ENCODE peak calls at places on chromosomes 13 and 19, in nine cellular contexts. H is neural crest cell; C is CD4-positive, alpha-beta T cell; E is PC-9; T is nephron progenitor cell; Y is Caco-2; A is heart right ventricle; B is progenitor cell of endocrine pancreas; S is cardiac muscle cell. G is an unnamed sample.

GRCh38 chr19:7822910-7823515 is 7.0 kb upstream of the EVI5L start:
- DNase-seq in H (no peak), C (no peak), E (no peak), T (no peak), Y (no peak), A (no peak), B (no peak), S (no peak), G (no peak)

GRCh38 chr19:30385174-30385573 is 13.0 kb downstream of the ZNF536 start:
- DNase-seq in H (no peak), C (no peak), E (no peak), T (no peak), Y (no peak), A (no peak), B (no peak), S (no peak), G (no peak)

GRCh38 chr13:75607447-75607846 is 28.7 kb upstream of the LMO7 start:
- DNase-seq in H (no peak), C (no peak), E (no peak), T (no peak), Y (no peak), A (no peak), B (no peak), S (no peak), G (no peak)

GRCh38 chr19:12954150-12954962 is 2.7 kb downstream of the GADD45GIP1 start:
- DNase-seq in H (no peak), C (no peak), E (no peak), T (no peak), Y (no peak), A (no peak), B (no peak), S (no peak), G (no peak)

GRCh38 chr13:51523082-51523518 is 61.2 kb upstream of the WDFY2 start:
- DNase-seq in H (no peak), C (no peak), E (peak), T (no peak), Y (no peak), A (no peak), B (no peak), S (peak), G (no peak)

GRCh38 chr19:41548954-41549688 is 26.8 kb upstream of the CEACAM21 start:
- DNase-seq in H (peak), C (peak), E (no peak), T (no peak), Y (no peak), A (no peak), B (no peak), S (peak), G (no peak)

GRCh38 chr13:113763961-113764792 is 5.2 kb downstream of the TMEM255B start:
- DNase-seq in H (no peak), C (no peak), E (no peak), T (no peak), Y (no peak), A (no peak), B (no peak), S (no peak), G (no peak)

GRCh38 chr13:107210216-107211010 is 642.5 kb upstream of the ARGLU1 start:
- DNase-seq in H (no peak), C (no peak), E (no peak), T (no peak), Y (no peak), A (no peak), B (no peak), S (peak), G (no peak)

GRCh38 chr19:17415107-17415506 is 4.7 kb upstream of the MVB12A start:
- DNase-seq in H (no peak), C (no peak), E (no peak), T (no peak), Y (no peak), A (no peak), B (no peak), S (peak), G (no peak)

GRCh38 chr19:10408511-10409291 is 5.4 kb upstream of the CDC37 start:
- DNase-seq in H (no peak), C (no peak), E (no peak), T (no peak), Y (no peak), A (no peak), B (no peak), S (no peak), G (peak)

GRCh38 chr19:3161453-3161852 is 17.1 kb upstream of the S1PR4 start:
- DNase-seq in H (no peak), C (no peak), E (no peak), T (no peak), Y (no peak), A (no peak), B (no peak), S (peak), G (no peak)

GRCh38 chr19:15293751-15294505 is 38.4 kb downstream of the BRD4 start:
- DNase-seq in H (no peak), C (no peak), E (no peak), T (no peak), Y (no peak), A (no peak), B (no peak), S (peak), G (no peak)

GRCh38 chr13:19888799-19889198 is 25.4 kb upstream of the ZMYM5 start:
- DNase-seq in H (no peak), C (no peak), E (no peak), T (no peak), Y (no peak), A (no peak), B (no peak), S (peak), G (no peak)

GRCh38 chr13:60226507-60226906 is 62.8 kb upstream of the DIAPH3 start:
- DNase-seq in H (no peak), C (no peak), E (peak), T (peak), Y (peak), A (no peak), B (no peak), S (peak), G (peak)

GRCh38 chr19:15652559-15653278 is 12.0 kb downstream of the CYP4F3 start:
- DNase-seq in H (no peak), C (no peak), E (no peak), T (no peak), Y (no peak), A (no peak), B (no peak), S (no peak), G (no peak)

GRCh38 chr19:50311723-50312635 is 17.2 kb downstream of the KCNC3 start:
- DNase-seq in H (peak), C (no peak), E (no peak), T (peak), Y (peak), A (no peak), B (peak), S (peak), G (peak)

GRCh38 chr13:48920730-48921129 is 55.0 kb upstream of the FNDC3A start:
- DNase-seq in H (no peak), C (no peak), E (no peak), T (no peak), Y (no peak), A (no peak), B (no peak), S (no peak), G (no peak)

GRCh38 chr19:17519967-17520366 is 8.5 kb downstream of the PGLS start:
- DNase-seq in H (no peak), C (no peak), E (no peak), T (no peak), Y (no peak), A (no peak), B (no peak), S (peak), G (no peak)

GRCh38 chr13:95201814-95202521 is 99.3 kb downstream of the ABCC4 start:
- DNase-seq in H (no peak), C (no peak), E (no peak), T (no peak), Y (no peak), A (no peak), B (no peak), S (peak), G (no peak)

GRCh38 chr19:38711726-38712153 is 32.5 kb downstream of the CAPN12 start:
- DNase-seq in H (no peak), C (no peak), E (no peak), T (no peak), Y (no peak), A (peak), B (no peak), S (peak), G (no peak)

GRCh38 chr19:3338541-3339181 is 27.7 kb upstream of the NFIC start:
- DNase-seq in H (no peak), C (peak), E (peak), T (peak), Y (no peak), A (peak), B (no peak), S (no peak), G (no peak)

GRCh38 chr13:33057019-33057785 is 41.0 kb downstream of the KL start:
- DNase-seq in H (no peak), C (no peak), E (no peak), T (no peak), Y (peak), A (no peak), B (no peak), S (peak), G (peak)

GRCh38 chr13:82480415-82480814 is 1401.9 kb downstream of the SLITRK1 start:
- DNase-seq in H (no peak), C (no peak), E (no peak), T (no peak), Y (no peak), A (no peak), B (no peak), S (no peak), G (no peak)

GRCh38 chr13:39684531-39685137 is 29.2 kb downstream of the COG6 start:
- DNase-seq in H (no peak), C (no peak), E (no peak), T (no peak), Y (no peak), A (no peak), B (no peak), S (peak), G (no peak)

GRCh38 chr19:46201413-46202310 is 27.9 kb upstream of the IGFL1 start:
- DNase-seq in H (no peak), C (no peak), E (peak), T (no peak), Y (no peak), A (no peak), B (no peak), S (no peak), G (no peak)

GRCh38 chr13:99614465-99614885 is 113.2 kb downstream of the TM9SF2 start:
- DNase-seq in H (no peak), C (peak), E (no peak), T (no peak), Y (peak), A (no peak), B (no peak), S (peak), G (no peak)

GRCh38 chr13:99620806-99621205 is 119.5 kb downstream of the TM9SF2 start:
- DNase-seq in H (no peak), C (no peak), E (no peak), T (no peak), Y (no peak), A (no peak), B (no peak), S (no peak), G (no peak)

GRCh38 chr13:99619207-99619606 is 117.9 kb downstream of the TM9SF2 start:
- DNase-seq in H (no peak), C (no peak), E (no peak), T (no peak), Y (no peak), A (no peak), B (no peak), S (no peak), G (no peak)

DNA sequence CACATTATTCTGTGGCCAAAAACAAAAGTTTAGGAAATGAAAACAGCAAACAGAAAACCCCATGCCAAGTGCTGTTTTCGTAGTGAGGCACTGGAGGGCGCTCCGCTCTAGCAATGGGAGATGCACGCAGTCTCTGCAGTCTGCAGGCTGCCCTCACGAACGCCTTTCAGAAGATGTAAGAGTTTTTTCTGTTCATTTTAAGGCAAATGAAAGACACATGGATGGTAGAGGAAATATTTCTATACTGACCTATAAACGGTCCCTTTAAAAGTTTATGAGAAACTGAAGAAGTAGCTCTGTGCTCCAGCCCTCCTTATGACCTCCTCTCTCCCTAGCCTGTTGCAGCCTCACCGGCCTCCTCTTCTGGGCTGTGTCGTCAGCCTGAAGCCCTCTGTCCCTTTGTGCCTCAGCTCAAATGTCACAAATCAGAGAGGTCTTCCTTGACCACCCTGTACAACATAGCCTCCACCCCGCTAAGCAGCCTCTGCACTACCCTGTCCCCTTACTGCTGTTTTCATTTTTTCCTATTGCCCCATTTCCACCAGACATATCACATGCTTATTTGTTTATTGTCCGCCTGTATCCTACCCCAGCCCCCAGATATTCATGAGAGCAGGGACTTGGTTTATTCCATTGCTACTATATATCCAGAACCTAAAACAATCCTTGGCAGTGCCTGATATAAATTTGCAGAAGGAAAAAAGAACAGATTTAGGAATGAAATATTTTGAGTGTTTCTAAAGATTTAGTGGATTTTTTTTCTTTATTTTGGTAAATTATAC is 116.4 kb downstream of the TM9SF2 start:
- DNase-seq in H (peak), C (no peak), E (no peak), T (peak), Y (peak), A (peak), B (peak), S (peak), G (peak)
- TF ChIP-seq CTCF in H (peak), C (peak), E (peak), T (peak), Y (peak), A (peak), B (peak), S (peak), G (peak)

GRCh38 chr13:73933795-73934194 is 200.4 kb downstream of the KLF12 start:
- DNase-seq in H (no peak), C (no peak), E (no peak), T (no peak), Y (no peak), A (no peak), B (no peak), S (no peak), G (no peak)

GRCh38 chr13:73932091-73932490 is 202.1 kb downstream of the KLF12 start:
- DNase-seq in H (no peak), C (no peak), E (no peak), T (no peak), Y (no peak), A (no peak), B (no peak), S (no peak), G (no peak)

GRCh38 chr13:73934215-73934623 is 200.0 kb downstream of the KLF12 start:
- DNase-seq in H (no peak), C (no peak), E (no peak), T (no peak), Y (no peak), A (no peak), B (no peak), S (no peak), G (no peak)

GRCh38 chr13:73924607-73925006 is 209.6 kb downstream of the KLF12 start:
- DNase-seq in H (no peak), C (no peak), E (no peak), T (no peak), Y (no peak), A (no peak), B (no peak), S (no peak), G (no peak)

GRCh38 chr13:73929287-73929932 is 204.8 kb downstream of the KLF12 start:
- DNase-seq in H (no peak), C (no peak), E (no peak), T (no peak), Y (no peak), A (no peak), B (no peak), S (no peak), G (no peak)
- TF ChIP-seq CTCF in H (no peak), C (no peak), E (no peak), T (no peak), Y (no peak), A (no peak), B (no peak), S (no peak), G (no peak)

GRCh38 chr13:71316964-71317363 is 550.0 kb downstream of the DACH1 start:
- DNase-seq in H (no peak), C (no peak), E (no peak), T (no peak), Y (no peak), A (no peak), B (no peak), S (no peak), G (no peak)

GRCh38 chr13:71320452-71320851 is 546.6 kb downstream of the DACH1 start:
- DNase-seq in H (no peak), C (no peak), E (peak), T (no peak), Y (peak), A (no peak), B (no peak), S (peak), G (peak)
- TF ChIP-seq CTCF in H (peak), C (no peak), E (peak), T (no peak), Y (peak), A (peak), B (peak), S (peak), G (peak)

DNA sequence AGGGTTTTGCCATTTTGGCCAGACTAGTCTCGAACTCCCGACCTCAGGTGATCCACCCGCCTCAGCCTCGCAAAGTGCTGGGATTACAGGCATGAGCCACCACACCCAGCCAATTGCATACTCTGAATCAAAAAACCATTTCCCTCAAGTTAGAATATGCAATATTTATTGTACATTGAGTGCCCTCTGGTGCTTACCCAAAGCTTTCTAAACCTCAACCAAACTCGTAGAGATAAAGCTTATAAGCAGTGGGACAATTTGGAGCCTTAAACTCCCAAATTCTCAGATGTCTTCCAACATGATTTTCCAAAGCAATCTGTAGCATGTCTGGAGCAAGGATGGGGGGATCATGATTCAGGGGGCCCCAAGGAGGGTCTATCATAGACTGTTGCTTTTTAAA is 22.4 kb downstream of the RFXAP start:
- DNase-seq in H (no peak), C (no peak), E (no peak), T (no peak), Y (no peak), A (no peak), B (no peak), S (peak), G (no peak)
- TF ChIP-seq CTCF in H (no peak), C (no peak), E (peak), T (no peak), Y (no peak), A (no peak), B (no peak), S (no peak), G (no peak)

GRCh38 chr13:56986121-56986520 is 154.6 kb upstream of the PRR20A start:
- DNase-seq in H (no peak), C (no peak), E (no peak), T (no peak), Y (no peak), A (no peak), B (no peak), S (no peak), G (no peak)
- TF ChIP-seq CTCF in H (no peak), C (no peak), E (no peak), T (no peak), Y (no peak), A (no peak), B (no peak), S (no peak), G (no peak)

GRCh38 chr19:680287-681028 is 4.3 kb downstream of the FSTL3 start:
- DNase-seq in H (peak), C (peak), E (peak), T (peak), Y (peak), A (peak), B (peak), S (peak), G (peak)
- TF ChIP-seq CTCF in H (peak), C (no peak), E (no peak), T (no peak), Y (peak), A (peak), B (peak), S (peak), G (peak)

GRCh38 chr19:54478677-54479266 is 5.7 kb upstream of the CDC42EP5 start:
- DNase-seq in H (peak), C (no peak), E (no peak), T (peak), Y (peak), A (no peak), B (no peak), S (peak), G (peak)
- TF ChIP-seq CTCF in H (peak), C (peak), E (peak), T (peak), Y (peak), A (peak), B (peak), S (peak), G (peak)

G was measured in glutamatergic neuron.